ENCODE peak calls at places on chromosomes 13 and 19, in nine cellular contexts. N, Q, M, T, H, U, K, I and S are unnamed samples.

GRCh38 chr19:46714523-46715106 is 2.3 kb downstream of the PRKD2 start:
- DNase-seq in K (no peak), M (no peak), H (peak; percentile 95), T (no peak), U (peak; percentile 35), Q (peak; percentile 87), N (no peak), I (no peak), S (no peak)

GRCh38 chr19:418761-419632 is 10.1 kb upstream of the C2CD4C start:
- DNase-seq in K (no peak), H (no peak), I (no peak), Q (no peak), U (no peak), M (no peak), N (no peak), T (no peak), S (no peak)

GRCh38 chr13:95485045-95485517 is 67.4 kb upstream of the CLDN10 start:
- DNase-seq in M (no peak), K (peak; percentile 27), H (no peak), U (peak; percentile 60), I (no peak), T (no peak), N (no peak), Q (no peak), S (peak; percentile 50)

GRCh38 chr13:44396963-44397580 is 23.4 kb downstream of the SERP2 start:
- DNase-seq in N (peak; percentile 88), M (no peak), Q (no peak), K (no peak), I (no peak), U (no peak), T (peak; percentile 70), H (no peak), S (peak; percentile 77)

GRCh38 chr13:109783815-109784589 is 2.4 kb downstream of the IRS2 start:
- DNase-seq in I (peak; percentile 32), N (no peak), H (no peak), T (no peak), M (no peak), Q (no peak), K (no peak), U (no peak), S (peak; percentile 53)

GRCh38 chr19:42420055-42420544 is 7.1 kb downstream of the LIPE start:
- DNase-seq in T (peak; percentile 62), N (peak; percentile 66), M (peak; percentile 50), H (peak; percentile 87), I (peak; percentile 84), Q (peak; percentile 86), U (peak; percentile 67), K (peak; percentile 53), S (peak; percentile 76)

GRCh38 chr13:71359641-71360040 is 507.4 kb downstream of the DACH1 start:
- DNase-seq in Q (no peak), M (no peak), T (no peak), K (no peak), N (no peak), I (no peak), H (no peak), U (no peak), S (no peak)

GRCh38 chr13:114059946-114060860 is 72.2 kb downstream of the RASA3 start:
- DNase-seq in H (no peak), K (no peak), Q (no peak), N (no peak), I (no peak), T (no peak), U (no peak), M (no peak), S (no peak)

GRCh38 chr13:98507060-98507797 is 69.7 kb downstream of the STK24 start:
- DNase-seq in M (no peak), H (no peak), K (peak; percentile 9), I (peak; percentile 67), N (peak; percentile 79), T (peak; percentile 71), U (peak; percentile 50), Q (no peak), S (peak; percentile 55)

GRCh38 chr13:101916108-101916757 is 463.8 kb downstream of the ITGBL1 start:
- DNase-seq in H (no peak), U (peak; percentile 37), K (no peak), T (peak; percentile 43), N (peak; percentile 84), Q (no peak), I (peak; percentile 81), M (no peak), S (peak; percentile 87)

GRCh38 chr19:42226886-42227285 is 6.8 kb downstream of the ZNF526 start:
- DNase-seq in U (peak; percentile 50), Q (no peak), T (no peak), K (no peak), H (no peak), I (no peak), N (no peak), M (no peak), S (no peak)

GRCh38 chr19:19489804-19490204 is 25.5 kb downstream of the TSSK6 start:
- DNase-seq in N (peak; percentile 16), M (no peak), I (peak; percentile 11), U (no peak), Q (no peak), K (no peak), T (peak; percentile 31), H (no peak), S (no peak)

GRCh38 chr19:35665157-35665556 is 1.2 kb upstream of the UPK1A start:
- DNase-seq in U (no peak), T (no peak), Q (no peak), I (no peak), M (no peak), H (no peak), N (no peak), K (no peak), S (no peak)

GRCh38 chr19:50717891-50718254 is 1.7 kb downstream of the SHANK1 start:
- DNase-seq in H (no peak), M (no peak), N (peak; percentile 40), T (no peak), Q (no peak), U (no peak), K (no peak), I (peak; percentile 81), S (peak; percentile 59)

GRCh38 chr13:64471916-64472315 is 2758.2 kb downstream of the PCDH9 start:
- DNase-seq in K (peak; percentile 48), T (peak; percentile 37), N (no peak), Q (no peak), U (peak; percentile 54), M (peak; percentile 8), I (peak; percentile 37), H (peak; percentile 9), S (peak; percentile 22)

GRCh38 chr13:47094734-47095434 is 198.0 kb upstream of the HTR2A start:
- DNase-seq in H (no peak), N (no peak), Q (no peak), M (no peak), K (no peak), U (no peak), I (peak; percentile 53), T (no peak), S (no peak)

GRCh38 chr19:6587998-6588507 is 2.9 kb downstream of the CD70 start:
- DNase-seq in I (peak; percentile 24), U (no peak), N (peak; percentile 10), M (no peak), H (no peak), K (no peak), T (no peak), Q (peak; percentile 85), S (no peak)

GRCh38 chr19:2477141-2477710 is 1.3 kb downstream of the GADD45B start:
- DNase-seq in T (peak; percentile 69), H (peak; percentile 47), Q (peak; percentile 33), N (peak; percentile 44), K (peak; percentile 50), I (no peak), M (no peak), U (peak; percentile 63), S (no peak)

GRCh38 chr19:10290439-10290875 is 705 bp downstream of the ICAM5 start:
- DNase-seq in K (peak; percentile 34), I (peak; percentile 78), N (peak; percentile 40), Q (no peak), T (no peak), H (no peak), M (no peak), U (peak; percentile 73), S (no peak)

GRCh38 chr13:99289674-99290337 is 17.4 kb downstream of the GPR183 start:
- DNase-seq in Q (no peak), U (no peak), T (no peak), H (no peak), K (no peak), N (no peak), I (no peak), M (no peak), S (no peak)

GRCh38 chr13:31436478-31436877 is 236.7 kb downstream of the B3GLCT start:
- DNase-seq in N (no peak), T (no peak), M (no peak), I (no peak), H (no peak), K (no peak), Q (no peak), U (no peak), S (no peak)
- TF ChIP-seq EZH2phosphoT487 in N (no peak), T (no peak), M (no peak), I (no peak), H (no peak), K (no peak), Q (no peak), U (no peak), S (no peak)

GRCh38 chr19:54482889-54483288 is 9.8 kb upstream of the CDC42EP5 start:
- DNase-seq in T (no peak), H (no peak), M (no peak), K (no peak), N (no peak), Q (no peak), I (no peak), U (no peak), S (no peak)
- TF ChIP-seq EZH2phosphoT487 in T (no peak), H (no peak), M (no peak), K (no peak), N (no peak), Q (no peak), I (no peak), U (no peak), S (no peak)

GRCh38 chr13:88022826-88023225 is 351.7 kb downstream of the SLITRK5 start:
- DNase-seq in M (no peak), T (no peak), U (no peak), K (no peak), I (no peak), H (no peak), Q (no peak), N (no peak), S (no peak)
- TF ChIP-seq EZH2phosphoT487 in M (no peak), T (no peak), U (no peak), K (no peak), I (no peak), H (no peak), Q (no peak), N (no peak), S (no peak)

DNA sequence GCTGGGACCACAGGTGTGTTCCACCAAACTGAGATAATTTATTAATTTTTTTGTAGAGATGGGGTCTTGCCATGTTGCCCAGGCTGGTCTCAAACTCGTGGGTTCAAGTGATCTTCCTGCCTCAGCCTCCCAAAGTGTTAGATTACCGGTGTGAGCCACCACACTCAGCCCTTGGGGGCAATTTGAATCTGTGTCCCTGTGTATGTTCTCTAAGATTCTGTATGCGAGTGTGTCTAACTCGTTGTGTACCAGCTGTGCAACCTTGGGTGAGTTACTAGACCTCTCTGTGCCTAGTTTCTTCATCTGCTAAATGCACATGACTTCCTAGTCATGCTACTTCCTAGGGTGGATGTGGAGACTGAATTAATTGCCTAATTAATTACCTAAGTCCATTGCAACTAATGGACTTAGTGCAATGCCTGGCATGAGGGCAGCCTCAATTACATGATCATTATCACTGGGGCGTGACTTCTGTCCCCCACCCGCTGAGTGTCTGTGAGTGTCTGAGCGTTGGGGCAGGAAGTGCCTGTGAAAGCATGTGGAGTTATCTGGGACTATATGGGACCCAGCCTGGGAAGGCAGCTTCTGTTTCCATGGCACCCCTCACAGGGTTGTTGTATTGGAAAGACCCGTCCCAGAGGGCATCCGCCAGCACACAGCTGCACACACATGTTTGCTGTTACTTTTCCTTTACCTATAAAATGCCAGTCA is 1.8 kb upstream of the NCCRP1 start:
- DNase-seq in K (peak; percentile 14), H (no peak), T (no peak), I (no peak), U (no peak), M (no peak), N (peak; percentile 20), Q (no peak), S (peak; percentile 75)
- TF ChIP-seq EZH2phosphoT487 in K (no peak), H (no peak), T (no peak), I (no peak), U (no peak), M (no peak), N (no peak), Q (no peak), S (no peak)